ENCODE peak calls at places on chromosomes 16 and 17, in eight cellular contexts. I is upper lobe of left lung, E is ovary, X is tibial nerve, S is A549, N is stomach, Z is GM12878, H is transverse colon. R is an unnamed sample.

GRCh38 chr16:89056592-89056991 is 37.1 kb upstream of the ACSF3 start:
- DNase-seq in I (no peak), E (no peak), X (no peak), S (no peak), N (no peak), Z (no peak), H (no peak), R (no peak)

GRCh38 chr16:24689128-24689527 is 40.3 kb upstream of the TNRC6A start:
- DNase-seq in I (no peak), E (no peak), X (no peak), S (peak; percentile 60), N (no peak), Z (no peak), H (no peak), R (no peak)

GRCh38 chr17:1714488-1714979 is 4.4 kb upstream of the TLCD2 start:
- DNase-seq in I (peak; percentile 98), E (peak; percentile 99), X (peak; percentile 99), S (peak; percentile 95), N (peak; percentile 96), Z (no peak), H (peak; percentile 98), R (peak; percentile 99)

GRCh38 chr17:81832608-81833159 is 407 bp downstream of the MCRIP1 start:
- DNase-seq in I (peak; percentile 48), E (peak; percentile 27), X (no peak), S (no peak), N (no peak), Z (no peak), H (no peak), R (no peak)

GRCh38 chr16:52309761-52310416 is 237.1 kb downstream of the TOX3 start:
- DNase-seq in I (no peak), E (no peak), X (no peak), S (no peak), N (no peak), Z (no peak), H (no peak), R (no peak)

GRCh38 chr17:50270430-50271172 is 3.7 kb upstream of the TMEM92 start:
- DNase-seq in I (peak; percentile 75), E (peak; percentile 74), X (peak; percentile 62), S (no peak), N (peak; percentile 27), Z (no peak), H (peak; percentile 19), R (peak; percentile 82)

GRCh38 chr17:35244345-35245195 is 1.7 kb downstream of the SLFN5 start:
- DNase-seq in I (peak; percentile 89), E (peak; percentile 33), X (peak; percentile 76), S (peak; percentile 34), N (peak; percentile 66), Z (no peak), H (peak; percentile 68), R (peak; percentile 90)

GRCh38 chr17:62818491-62818890 is 10.4 kb upstream of the MARCHF10 start:
- DNase-seq in I (no peak), E (no peak), X (no peak), S (no peak), N (no peak), Z (no peak), H (no peak), R (no peak)

GRCh38 chr17:32936894-32937500 is 9.0 kb downstream of the TMEM98 start:
- DNase-seq in I (peak; percentile 64), E (peak; percentile 90), X (peak; percentile 53), S (peak; percentile 78), N (peak; percentile 82), Z (no peak), H (peak; percentile 78), R (no peak)

GRCh38 chr16:72935896-72936295 is 112.0 kb downstream of the ZFHX3 start:
- DNase-seq in I (no peak), E (peak; percentile 36), X (peak; percentile 48), S (no peak), N (no peak), Z (no peak), H (no peak), R (peak; percentile 40)

GRCh38 chr17:8997994-8998628 is 23.2 kb upstream of the NTN1 start:
- DNase-seq in I (peak; percentile 72), E (no peak), X (peak; percentile 44), S (peak; percentile 89), N (peak; percentile 70), Z (peak; percentile 40), H (peak; percentile 67), R (no peak)

GRCh38 chr16:85416267-85417109 is 196.6 kb upstream of the GSE1 start:
- DNase-seq in I (peak; percentile 85), E (peak; percentile 22), X (no peak), S (peak; percentile 76), N (peak; percentile 88), Z (no peak), H (peak; percentile 86), R (no peak)

GRCh38 chr16:30778549-30779244 is 8.3 kb downstream of the ZNF629 start:
- DNase-seq in I (no peak), E (no peak), X (no peak), S (no peak), N (no peak), Z (no peak), H (no peak), R (no peak)
- TF ChIP-seq POLR2A in I (no peak), E (no peak), X (no peak), S (no peak), N (no peak), Z (peak; percentile 36), H (peak; percentile 11), R (no peak)

DNA sequence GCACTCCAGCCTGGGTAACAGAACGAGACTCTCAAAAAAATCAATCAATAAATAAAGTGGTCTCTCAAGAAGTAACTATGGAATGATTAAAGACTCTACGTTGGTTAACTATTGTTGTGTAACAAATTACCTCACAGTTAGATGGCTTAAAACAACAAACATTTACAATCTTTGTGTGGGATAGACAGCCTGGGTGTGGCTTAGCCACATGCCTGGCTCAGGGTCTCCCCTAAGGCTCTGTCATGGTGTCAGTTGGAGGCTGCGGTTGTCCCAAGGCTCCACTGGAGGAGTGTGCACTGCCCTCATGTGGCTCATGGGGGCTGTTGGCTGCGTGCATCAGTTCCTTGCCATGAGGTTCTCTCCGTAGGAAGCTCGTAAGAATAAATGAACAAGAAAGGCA is 294.5 kb downstream of the SNX29 start:
- DNase-seq in I (no peak), E (no peak), X (no peak), S (no peak), N (no peak), Z (no peak), H (no peak), R (no peak)
- TF ChIP-seq EP300 in I (no peak), E (no peak), X (no peak), S (no peak), N (no peak), Z (no peak), H (no peak), R (no peak)

DNA sequence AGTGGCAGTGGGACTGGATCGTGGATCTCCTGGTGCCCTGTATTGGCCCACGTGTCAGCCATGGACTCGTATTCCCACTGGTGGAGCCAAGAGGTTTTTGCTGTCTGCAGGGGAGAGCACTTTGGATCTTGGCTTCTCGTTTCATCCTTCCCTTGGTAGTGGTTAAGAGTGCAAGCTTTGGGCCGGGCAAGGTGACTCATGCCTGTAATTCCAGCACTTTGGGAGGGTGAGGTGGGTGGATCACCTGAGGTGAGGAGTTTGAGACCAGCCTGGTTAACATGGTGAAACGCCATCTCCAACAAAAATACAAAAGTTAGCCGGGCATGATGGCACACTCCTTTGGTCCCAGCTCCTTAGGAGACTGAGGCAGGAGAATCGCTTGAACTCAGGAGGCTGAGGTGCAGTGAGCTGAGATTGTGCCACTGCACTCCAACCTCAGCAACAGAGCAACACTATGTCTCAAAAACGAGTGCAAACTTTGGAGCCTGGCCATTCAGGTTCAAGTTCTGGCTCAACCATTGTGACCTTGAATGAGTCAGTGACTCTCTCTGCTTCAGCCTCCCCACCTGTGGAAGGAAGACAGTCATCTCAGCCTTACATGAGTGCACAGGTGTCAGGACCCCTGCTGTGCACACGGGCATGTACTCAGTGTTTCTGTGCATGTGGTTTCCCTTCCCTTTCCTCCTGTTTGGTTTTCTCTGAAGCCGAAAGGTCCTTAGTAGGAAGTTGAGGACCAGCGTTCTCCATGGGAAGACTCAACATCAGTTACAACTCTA is 57.4 kb downstream of the PLCG2 start:
- DNase-seq in I (no peak), E (no peak), X (no peak), S (no peak), N (no peak), Z (peak; percentile 71), H (no peak), R (no peak)
- TF ChIP-seq POLR2A in I (no peak), E (no peak), X (no peak), S (no peak), N (no peak), Z (peak; percentile 58), H (no peak), R (no peak)

GRCh38 chr17:52138350-52138749 is 20.2 kb downstream of the CA10 start:
- DNase-seq in I (no peak), E (no peak), X (no peak), S (no peak), N (no peak), Z (no peak), H (no peak), R (no peak)

GRCh38 chr17:52138752-52139151 is 19.8 kb downstream of the CA10 start:
- DNase-seq in I (no peak), E (no peak), X (no peak), S (no peak), N (no peak), Z (no peak), H (no peak), R (no peak)

GRCh38 chr17:52143536-52143935 is 15.0 kb downstream of the CA10 start:
- DNase-seq in I (no peak), E (no peak), X (no peak), S (no peak), N (no peak), Z (no peak), H (no peak), R (no peak)

GRCh38 chr17:52136173-52136572 is 22.3 kb downstream of the CA10 start:
- DNase-seq in I (no peak), E (no peak), X (no peak), S (no peak), N (no peak), Z (no peak), H (no peak), R (no peak)

GRCh38 chr17:52140601-52141000 is 17.9 kb downstream of the CA10 start:
- DNase-seq in I (no peak), E (no peak), X (no peak), S (no peak), N (no peak), Z (no peak), H (no peak), R (no peak)
- TF ChIP-seq EP300 in I (no peak), E (no peak), X (no peak), S (no peak), N (no peak), Z (no peak), H (no peak), R (no peak)

GRCh38 chr16:84034516-84034915 is 8.1 kb downstream of the SLC38A8 start:
- DNase-seq in I (no peak), E (no peak), X (no peak), S (no peak), N (no peak), Z (no peak), H (no peak), R (no peak)
- TF ChIP-seq POLR2A in I (no peak), E (no peak), X (no peak), S (no peak), N (no peak), Z (no peak), H (no peak), R (no peak)

R was measured in suprapubic skin.